ENCODE peak calls at places on chromosomes 3 and 15, in eight cellular contexts. One of them, this sample, is unnamed.

GRCh38 chr3:172751188-172751571 is 654 bp downstream of the ECT2 start:
- DNase-seq in EL: peak; percentile 39
- DNase-seq in CD8-positive, alpha-beta T cell: no peak
- DNase-seq in activated effector memory CD4-positive, alpha-beta T cell treated with Interleukin-2 at 50 U/mL for 16 hours: no peak
- DNase-seq in ACHN: peak; percentile 32
- DNase-seq in Peyer's patch: no peak
- DNase-seq in activated CD4-positive, alpha-beta T cell treated with anti-CD3 and anti-CD28 coated beads for 48 hours: peak; percentile 25
- DNase-seq in iPS DF 6.9: no peak
- DNase-seq in this sample: no peak

GRCh38 chr3:97957617-97958311 is 14.5 kb downstream of the RIOX2 start:
- DNase-seq in iPS DF 6.9: no peak
- DNase-seq in ACHN: no peak
- DNase-seq in EL: no peak
- DNase-seq in activated effector memory CD4-positive, alpha-beta T cell treated with Interleukin-2 at 50 U/mL for 16 hours: no peak
- DNase-seq in activated CD4-positive, alpha-beta T cell treated with anti-CD3 and anti-CD28 coated beads for 48 hours: no peak
- DNase-seq in CD8-positive, alpha-beta T cell: no peak
- DNase-seq in Peyer's patch: no peak
- DNase-seq in this sample: no peak

GRCh38 chr3:46843508-46843907 is 19.7 kb downstream of the MYL3 start:
- DNase-seq in Peyer's patch: no peak
- DNase-seq in EL: no peak
- DNase-seq in CD8-positive, alpha-beta T cell: no peak
- DNase-seq in activated effector memory CD4-positive, alpha-beta T cell treated with Interleukin-2 at 50 U/mL for 16 hours: no peak
- DNase-seq in activated CD4-positive, alpha-beta T cell treated with anti-CD3 and anti-CD28 coated beads for 48 hours: no peak
- DNase-seq in ACHN: no peak
- DNase-seq in iPS DF 6.9: no peak
- DNase-seq in this sample: no peak

GRCh38 chr15:92665100-92665555 is 9.6 kb upstream of the FAM174B start:
- DNase-seq in CD8-positive, alpha-beta T cell: no peak
- DNase-seq in activated CD4-positive, alpha-beta T cell treated with anti-CD3 and anti-CD28 coated beads for 48 hours: no peak
- DNase-seq in ACHN: no peak
- DNase-seq in iPS DF 6.9: no peak
- DNase-seq in Peyer's patch: no peak
- DNase-seq in activated effector memory CD4-positive, alpha-beta T cell treated with Interleukin-2 at 50 U/mL for 16 hours: no peak
- DNase-seq in EL: no peak
- DNase-seq in this sample: peak; percentile 44

GRCh38 chr15:74709011-74709410 is 13.2 kb upstream of the EDC3 start:
- DNase-seq in activated CD4-positive, alpha-beta T cell treated with anti-CD3 and anti-CD28 coated beads for 48 hours: no peak
- DNase-seq in Peyer's patch: no peak
- DNase-seq in EL: no peak
- DNase-seq in ACHN: no peak
- DNase-seq in iPS DF 6.9: no peak
- DNase-seq in activated effector memory CD4-positive, alpha-beta T cell treated with Interleukin-2 at 50 U/mL for 16 hours: no peak
- DNase-seq in CD8-positive, alpha-beta T cell: no peak
- DNase-seq in this sample: no peak

GRCh38 chr15:65587094-65587493 is 23.8 kb downstream of the INTS14 start:
- DNase-seq in activated CD4-positive, alpha-beta T cell treated with anti-CD3 and anti-CD28 coated beads for 48 hours: no peak
- DNase-seq in CD8-positive, alpha-beta T cell: no peak
- DNase-seq in EL: no peak
- DNase-seq in ACHN: no peak
- DNase-seq in iPS DF 6.9: no peak
- DNase-seq in Peyer's patch: no peak
- DNase-seq in activated effector memory CD4-positive, alpha-beta T cell treated with Interleukin-2 at 50 U/mL for 16 hours: no peak
- DNase-seq in this sample: no peak

GRCh38 chr3:146892041-146892440 is 286.9 kb upstream of the PLSCR5 start:
- DNase-seq in Peyer's patch: no peak
- DNase-seq in ACHN: no peak
- DNase-seq in CD8-positive, alpha-beta T cell: no peak
- DNase-seq in iPS DF 6.9: peak; percentile 7
- DNase-seq in activated CD4-positive, alpha-beta T cell treated with anti-CD3 and anti-CD28 coated beads for 48 hours: no peak
- DNase-seq in EL: no peak
- DNase-seq in activated effector memory CD4-positive, alpha-beta T cell treated with Interleukin-2 at 50 U/mL for 16 hours: no peak
- DNase-seq in this sample: no peak

GRCh38 chr15:60358935-60359672 is 38.7 kb downstream of the ANXA2 start:
- DNase-seq in iPS DF 6.9: no peak
- DNase-seq in EL: peak; percentile 57
- DNase-seq in Peyer's patch: no peak
- DNase-seq in activated CD4-positive, alpha-beta T cell treated with anti-CD3 and anti-CD28 coated beads for 48 hours: no peak
- DNase-seq in activated effector memory CD4-positive, alpha-beta T cell treated with Interleukin-2 at 50 U/mL for 16 hours: no peak
- DNase-seq in CD8-positive, alpha-beta T cell: no peak
- DNase-seq in ACHN: no peak
- DNase-seq in this sample: no peak

GRCh38 chr3:50345586-50345985 is at the start of gene ZMYND10:
- DNase-seq in activated CD4-positive, alpha-beta T cell treated with anti-CD3 and anti-CD28 coated beads for 48 hours: peak; percentile 87
- DNase-seq in Peyer's patch: peak; percentile 73
- DNase-seq in activated effector memory CD4-positive, alpha-beta T cell treated with Interleukin-2 at 50 U/mL for 16 hours: peak; percentile 69
- DNase-seq in iPS DF 6.9: no peak
- DNase-seq in CD8-positive, alpha-beta T cell: peak; percentile 70
- DNase-seq in ACHN: peak; percentile 61
- DNase-seq in EL: peak; percentile 72
- DNase-seq in this sample: peak; percentile 96

GRCh38 chr3:42498791-42499477 is 3.5 kb upstream of the VIPR1 start:
- DNase-seq in iPS DF 6.9: no peak
- DNase-seq in CD8-positive, alpha-beta T cell: no peak
- DNase-seq in activated effector memory CD4-positive, alpha-beta T cell treated with Interleukin-2 at 50 U/mL for 16 hours: no peak
- DNase-seq in EL: no peak
- DNase-seq in ACHN: no peak
- DNase-seq in Peyer's patch: peak; percentile 43
- DNase-seq in activated CD4-positive, alpha-beta T cell treated with anti-CD3 and anti-CD28 coated beads for 48 hours: peak; percentile 49
- DNase-seq in this sample: peak; percentile 26

GRCh38 chr3:175464362-175464761 is 605.2 kb downstream of the NAALADL2 start:
- DNase-seq in ACHN: no peak
- DNase-seq in Peyer's patch: no peak
- DNase-seq in CD8-positive, alpha-beta T cell: no peak
- DNase-seq in EL: no peak
- DNase-seq in activated CD4-positive, alpha-beta T cell treated with anti-CD3 and anti-CD28 coated beads for 48 hours: no peak
- DNase-seq in activated effector memory CD4-positive, alpha-beta T cell treated with Interleukin-2 at 50 U/mL for 16 hours: no peak
- DNase-seq in iPS DF 6.9: no peak
- DNase-seq in this sample: no peak

GRCh38 chr3:197238842-197239241 is 59.6 kb downstream of the DLG1 start:
- DNase-seq in EL: no peak
- DNase-seq in activated CD4-positive, alpha-beta T cell treated with anti-CD3 and anti-CD28 coated beads for 48 hours: no peak
- DNase-seq in CD8-positive, alpha-beta T cell: no peak
- DNase-seq in activated effector memory CD4-positive, alpha-beta T cell treated with Interleukin-2 at 50 U/mL for 16 hours: no peak
- DNase-seq in Peyer's patch: no peak
- DNase-seq in ACHN: no peak
- DNase-seq in iPS DF 6.9: no peak
- DNase-seq in this sample: no peak

GRCh38 chr3:101994386-101994785 is 145.1 kb downstream of the NFKBIZ start:
- DNase-seq in Peyer's patch: no peak
- DNase-seq in iPS DF 6.9: no peak
- DNase-seq in EL: no peak
- DNase-seq in CD8-positive, alpha-beta T cell: no peak
- DNase-seq in activated CD4-positive, alpha-beta T cell treated with anti-CD3 and anti-CD28 coated beads for 48 hours: no peak
- DNase-seq in ACHN: no peak
- DNase-seq in activated effector memory CD4-positive, alpha-beta T cell treated with Interleukin-2 at 50 U/mL for 16 hours: no peak
- DNase-seq in this sample: no peak

GRCh38 chr15:66566963-66567531 is 1.2 kb upstream of the LCTL start:
- DNase-seq in ACHN: peak; percentile 60
- DNase-seq in iPS DF 6.9: peak; percentile 79
- DNase-seq in Peyer's patch: no peak
- DNase-seq in CD8-positive, alpha-beta T cell: peak; percentile 30
- DNase-seq in activated CD4-positive, alpha-beta T cell treated with anti-CD3 and anti-CD28 coated beads for 48 hours: peak; percentile 60
- DNase-seq in activated effector memory CD4-positive, alpha-beta T cell treated with Interleukin-2 at 50 U/mL for 16 hours: peak; percentile 22
- DNase-seq in EL: peak; percentile 72
- DNase-seq in this sample: peak; percentile 53

GRCh38 chr3:57069471-57070010 is 9.1 kb downstream of the SPATA12 start:
- DNase-seq in iPS DF 6.9: no peak
- DNase-seq in ACHN: no peak
- DNase-seq in Peyer's patch: no peak
- DNase-seq in activated CD4-positive, alpha-beta T cell treated with anti-CD3 and anti-CD28 coated beads for 48 hours: no peak
- DNase-seq in CD8-positive, alpha-beta T cell: no peak
- DNase-seq in EL: no peak
- DNase-seq in activated effector memory CD4-positive, alpha-beta T cell treated with Interleukin-2 at 50 U/mL for 16 hours: no peak
- DNase-seq in this sample: no peak

GRCh38 chr3:194773666-194774455 is 88.2 kb downstream of the FAM43A start:
- DNase-seq in iPS DF 6.9: no peak
- DNase-seq in ACHN: no peak
- DNase-seq in activated CD4-positive, alpha-beta T cell treated with anti-CD3 and anti-CD28 coated beads for 48 hours: no peak
- DNase-seq in activated effector memory CD4-positive, alpha-beta T cell treated with Interleukin-2 at 50 U/mL for 16 hours: no peak
- DNase-seq in Peyer's patch: no peak
- DNase-seq in EL: no peak
- DNase-seq in CD8-positive, alpha-beta T cell: no peak
- DNase-seq in this sample: no peak

GRCh38 chr15:90142216-90143175 is 40.2 kb upstream of the IDH2 start:
- DNase-seq in activated effector memory CD4-positive, alpha-beta T cell treated with Interleukin-2 at 50 U/mL for 16 hours: peak; percentile 19
- DNase-seq in iPS DF 6.9: no peak
- DNase-seq in CD8-positive, alpha-beta T cell: peak; percentile 46
- DNase-seq in EL: no peak
- DNase-seq in ACHN: no peak
- DNase-seq in Peyer's patch: no peak
- DNase-seq in activated CD4-positive, alpha-beta T cell treated with anti-CD3 and anti-CD28 coated beads for 48 hours: peak; percentile 56
- DNase-seq in this sample: no peak

GRCh38 chr3:46549408-46549904 is 16.6 kb downstream of the LRRC2 start:
- DNase-seq in activated effector memory CD4-positive, alpha-beta T cell treated with Interleukin-2 at 50 U/mL for 16 hours: no peak
- DNase-seq in CD8-positive, alpha-beta T cell: no peak
- DNase-seq in activated CD4-positive, alpha-beta T cell treated with anti-CD3 and anti-CD28 coated beads for 48 hours: no peak
- DNase-seq in Peyer's patch: no peak
- DNase-seq in ACHN: no peak
- DNase-seq in iPS DF 6.9: no peak
- DNase-seq in EL: no peak
- DNase-seq in this sample: no peak

GRCh38 chr3:100891033-100891432 is 102.2 kb downstream of the ABI3BP start:
- DNase-seq in Peyer's patch: no peak
- DNase-seq in activated CD4-positive, alpha-beta T cell treated with anti-CD3 and anti-CD28 coated beads for 48 hours: no peak
- DNase-seq in ACHN: peak; percentile 24
- DNase-seq in iPS DF 6.9: no peak
- DNase-seq in EL: peak; percentile 30
- DNase-seq in CD8-positive, alpha-beta T cell: no peak
- DNase-seq in activated effector memory CD4-positive, alpha-beta T cell treated with Interleukin-2 at 50 U/mL for 16 hours: no peak
- DNase-seq in this sample: no peak

GRCh38 chr15:70140031-70140542 is 42.4 kb upstream of the TLE3 start:
- DNase-seq in activated CD4-positive, alpha-beta T cell treated with anti-CD3 and anti-CD28 coated beads for 48 hours: no peak
- DNase-seq in Peyer's patch: no peak
- DNase-seq in iPS DF 6.9: no peak
- DNase-seq in ACHN: no peak
- DNase-seq in activated effector memory CD4-positive, alpha-beta T cell treated with Interleukin-2 at 50 U/mL for 16 hours: no peak
- DNase-seq in EL: no peak
- DNase-seq in CD8-positive, alpha-beta T cell: no peak
- DNase-seq in this sample: no peak

GRCh38 chr3:126553284-126553811 is 5.4 kb downstream of the C3orf22 start:
- DNase-seq in CD8-positive, alpha-beta T cell: peak; percentile 9
- DNase-seq in activated effector memory CD4-positive, alpha-beta T cell treated with Interleukin-2 at 50 U/mL for 16 hours: no peak
- DNase-seq in Peyer's patch: peak; percentile 24
- DNase-seq in ACHN: no peak
- DNase-seq in activated CD4-positive, alpha-beta T cell treated with anti-CD3 and anti-CD28 coated beads for 48 hours: no peak
- DNase-seq in EL: no peak
- DNase-seq in iPS DF 6.9: no peak
- DNase-seq in this sample: no peak

GRCh38 chr15:92629276-92629974 is 26.1 kb downstream of the FAM174B start:
- DNase-seq in Peyer's patch: no peak
- DNase-seq in activated effector memory CD4-positive, alpha-beta T cell treated with Interleukin-2 at 50 U/mL for 16 hours: no peak
- DNase-seq in CD8-positive, alpha-beta T cell: no peak
- DNase-seq in activated CD4-positive, alpha-beta T cell treated with anti-CD3 and anti-CD28 coated beads for 48 hours: peak; percentile 56
- DNase-seq in iPS DF 6.9: no peak
- DNase-seq in EL: no peak
- DNase-seq in ACHN: no peak
- DNase-seq in this sample: no peak

GRCh38 chr15:61974759-61975158 is 85.5 kb downstream of the VPS13C start:
- DNase-seq in ACHN: no peak
- DNase-seq in CD8-positive, alpha-beta T cell: no peak
- DNase-seq in Peyer's patch: no peak
- DNase-seq in activated effector memory CD4-positive, alpha-beta T cell treated with Interleukin-2 at 50 U/mL for 16 hours: no peak
- DNase-seq in EL: no peak
- DNase-seq in activated CD4-positive, alpha-beta T cell treated with anti-CD3 and anti-CD28 coated beads for 48 hours: no peak
- DNase-seq in iPS DF 6.9: no peak
- DNase-seq in this sample: no peak

GRCh38 chr15:74193305-74193718 is 9.3 kb downstream of the STRA6 start:
- DNase-seq in ACHN: peak; percentile 87
- DNase-seq in activated effector memory CD4-positive, alpha-beta T cell treated with Interleukin-2 at 50 U/mL for 16 hours: no peak
- DNase-seq in CD8-positive, alpha-beta T cell: no peak
- DNase-seq in Peyer's patch: no peak
- DNase-seq in activated CD4-positive, alpha-beta T cell treated with anti-CD3 and anti-CD28 coated beads for 48 hours: no peak
- DNase-seq in iPS DF 6.9: no peak
- DNase-seq in EL: peak; percentile 93
- DNase-seq in this sample: no peak

GRCh38 chr15:72591361-72591760 is 63.1 kb upstream of the GOLGA6B start:
- DNase-seq in ACHN: no peak
- DNase-seq in Peyer's patch: no peak
- DNase-seq in activated CD4-positive, alpha-beta T cell treated with anti-CD3 and anti-CD28 coated beads for 48 hours: no peak
- DNase-seq in CD8-positive, alpha-beta T cell: no peak
- DNase-seq in activated effector memory CD4-positive, alpha-beta T cell treated with Interleukin-2 at 50 U/mL for 16 hours: no peak
- DNase-seq in iPS DF 6.9: no peak
- DNase-seq in EL: peak; percentile 53
- DNase-seq in this sample: no peak

GRCh38 chr3:99250821-99251355 is 349.4 kb upstream of the DCBLD2 start:
- DNase-seq in Peyer's patch: no peak
- DNase-seq in activated CD4-positive, alpha-beta T cell treated with anti-CD3 and anti-CD28 coated beads for 48 hours: no peak
- DNase-seq in activated effector memory CD4-positive, alpha-beta T cell treated with Interleukin-2 at 50 U/mL for 16 hours: no peak
- DNase-seq in ACHN: no peak
- DNase-seq in iPS DF 6.9: no peak
- DNase-seq in CD8-positive, alpha-beta T cell: no peak
- DNase-seq in EL: peak; percentile 34
- DNase-seq in this sample: no peak

GRCh38 chr3:161371441-161372320 is at the start of gene SPTSSB:
- DNase-seq in CD8-positive, alpha-beta T cell: peak; percentile 54
- DNase-seq in EL: peak; percentile 32
- DNase-seq in Peyer's patch: peak; percentile 53
- DNase-seq in activated CD4-positive, alpha-beta T cell treated with anti-CD3 and anti-CD28 coated beads for 48 hours: peak; percentile 56
- DNase-seq in ACHN: peak; percentile 4
- DNase-seq in iPS DF 6.9: no peak
- DNase-seq in activated effector memory CD4-positive, alpha-beta T cell treated with Interleukin-2 at 50 U/mL for 16 hours: peak; percentile 19
- DNase-seq in this sample: no peak

GRCh38 chr3:53495091-53495517 is 693 bp downstream of the CACNA1D start:
- DNase-seq in activated CD4-positive, alpha-beta T cell treated with anti-CD3 and anti-CD28 coated beads for 48 hours: no peak
- DNase-seq in ACHN: no peak
- DNase-seq in EL: no peak
- DNase-seq in CD8-positive, alpha-beta T cell: no peak
- DNase-seq in iPS DF 6.9: no peak
- DNase-seq in Peyer's patch: no peak
- DNase-seq in activated effector memory CD4-positive, alpha-beta T cell treated with Interleukin-2 at 50 U/mL for 16 hours: no peak
- DNase-seq in this sample: no peak